ENCODE peak calls at places on chromosomes 2 and 18, in seven cellular contexts. One of them, this sample, is unnamed.

GRCh38 chr2:239193426-239193825 is 207.4 kb downstream of the HDAC4 start:
- DNase-seq in RPMI7951: no peak
- DNase-seq in NCI-H2081: no peak
- DNase-seq in hippocampal formation: peak
- DNase-seq in naive thymus-derived CD8-positive, alpha-beta T cell: no peak
- DNase-seq in iris pigment epithelial cell: no peak
- DNase-seq in GM03348: no peak
- DNase-seq in this sample: no peak

GRCh38 chr2:240170883-240171282 is 30.4 kb upstream of the OTOS start:
- DNase-seq in RPMI7951: no peak
- DNase-seq in NCI-H2081: no peak
- DNase-seq in hippocampal formation: no peak
- DNase-seq in naive thymus-derived CD8-positive, alpha-beta T cell: no peak
- DNase-seq in iris pigment epithelial cell: no peak
- DNase-seq in GM03348: no peak
- DNase-seq in this sample: no peak

GRCh38 chr18:48044944-48045343 is 114.5 kb upstream of the SMAD2 start:
- DNase-seq in RPMI7951: no peak
- DNase-seq in NCI-H2081: no peak
- DNase-seq in hippocampal formation: no peak
- DNase-seq in naive thymus-derived CD8-positive, alpha-beta T cell: no peak
- DNase-seq in iris pigment epithelial cell: no peak
- DNase-seq in GM03348: no peak
- DNase-seq in this sample: no peak

GRCh38 chr2:16525265-16525887 is 140.3 kb downstream of the CYRIA start:
- DNase-seq in RPMI7951: no peak
- DNase-seq in NCI-H2081: no peak
- DNase-seq in hippocampal formation: no peak
- DNase-seq in naive thymus-derived CD8-positive, alpha-beta T cell: no peak
- DNase-seq in iris pigment epithelial cell: peak
- DNase-seq in GM03348: no peak
- DNase-seq in this sample: no peak

GRCh38 chr2:119753041-119753929 is 6.4 kb upstream of the PTPN4 start:
- DNase-seq in RPMI7951: peak
- DNase-seq in NCI-H2081: peak
- DNase-seq in hippocampal formation: no peak
- DNase-seq in naive thymus-derived CD8-positive, alpha-beta T cell: peak
- DNase-seq in iris pigment epithelial cell: peak
- DNase-seq in GM03348: peak
- DNase-seq in this sample: peak

GRCh38 chr2:70960833-70961647 is 17.4 kb upstream of the ANKRD53 start:
- DNase-seq in RPMI7951: no peak
- DNase-seq in NCI-H2081: no peak
- DNase-seq in hippocampal formation: no peak
- DNase-seq in naive thymus-derived CD8-positive, alpha-beta T cell: no peak
- DNase-seq in iris pigment epithelial cell: no peak
- DNase-seq in GM03348: peak
- DNase-seq in this sample: no peak

GRCh38 chr2:222548997-222549396 is 106.9 kb downstream of the FARSB start:
- DNase-seq in RPMI7951: no peak
- DNase-seq in NCI-H2081: no peak
- DNase-seq in hippocampal formation: peak
- DNase-seq in naive thymus-derived CD8-positive, alpha-beta T cell: no peak
- DNase-seq in iris pigment epithelial cell: no peak
- DNase-seq in GM03348: no peak
- DNase-seq in this sample: no peak

GRCh38 chr2:132477962-132478361 is 61.4 kb downstream of the GPR39 start:
- DNase-seq in RPMI7951: peak
- DNase-seq in NCI-H2081: no peak
- DNase-seq in hippocampal formation: no peak
- DNase-seq in naive thymus-derived CD8-positive, alpha-beta T cell: no peak
- DNase-seq in iris pigment epithelial cell: peak
- DNase-seq in GM03348: peak
- DNase-seq in this sample: no peak

GRCh38 chr2:117726747-117727146 is 87.7 kb upstream of the DDX18 start:
- DNase-seq in RPMI7951: no peak
- DNase-seq in NCI-H2081: no peak
- DNase-seq in hippocampal formation: no peak
- DNase-seq in naive thymus-derived CD8-positive, alpha-beta T cell: no peak
- DNase-seq in iris pigment epithelial cell: no peak
- DNase-seq in GM03348: no peak
- DNase-seq in this sample: no peak

GRCh38 chr2:48504647-48505327 is 25.2 kb upstream of the STON1 start:
- DNase-seq in RPMI7951: peak
- DNase-seq in NCI-H2081: no peak
- DNase-seq in hippocampal formation: no peak
- DNase-seq in naive thymus-derived CD8-positive, alpha-beta T cell: no peak
- DNase-seq in iris pigment epithelial cell: peak
- DNase-seq in GM03348: peak
- DNase-seq in this sample: peak

GRCh38 chr2:160367887-160368286 is 125.7 kb downstream of the RBMS1 start:
- DNase-seq in RPMI7951: peak
- DNase-seq in NCI-H2081: no peak
- DNase-seq in hippocampal formation: no peak
- DNase-seq in naive thymus-derived CD8-positive, alpha-beta T cell: no peak
- DNase-seq in iris pigment epithelial cell: peak
- DNase-seq in GM03348: peak
- DNase-seq in this sample: peak

GRCh38 chr2:236692937-236693336 is 123.3 kb downstream of the ACKR3 start:
- DNase-seq in RPMI7951: no peak
- DNase-seq in NCI-H2081: no peak
- DNase-seq in hippocampal formation: no peak
- DNase-seq in naive thymus-derived CD8-positive, alpha-beta T cell: no peak
- DNase-seq in iris pigment epithelial cell: no peak
- DNase-seq in GM03348: no peak
- DNase-seq in this sample: no peak

This sample was measured in HCEC 1CT.